ENCODE peak calls at places on chromosomes 4 and X, in nine cellular contexts. D, V, U, F, O, I, R, G and Y are unnamed samples.

GRCh38 chrX:118239471-118239870 is 106.4 kb upstream of the WDR44 start:
- DNase-seq in D (no peak), V (no peak), U (no peak), F (peak), O (no peak), I (no peak), R (no peak), G (no peak), Y (no peak)

GRCh38 chr4:7964459-7964858 is 24.8 kb upstream of the AFAP1 start:
- DNase-seq in D (no peak), V (no peak), U (no peak), F (no peak), O (no peak), I (no peak), R (no peak), G (no peak), Y (no peak)

GRCh38 chr4:125837493-125838238 is 522.9 kb downstream of the FAT4 start:
- DNase-seq in D (no peak), V (no peak), U (no peak), F (no peak), O (no peak), I (no peak), R (no peak), G (no peak), Y (no peak)

GRCh38 chr4:104494161-104494560 is 533 bp downstream of the CXXC4 start:
- DNase-seq in D (no peak), V (no peak), U (no peak), F (peak), O (no peak), I (no peak), R (no peak), G (no peak), Y (no peak)

GRCh38 chrX:2514131-2514530 is 13.4 kb upstream of the DHRSX start:
- DNase-seq in D (no peak), V (no peak), U (no peak), F (no peak), O (no peak), I (no peak), R (no peak), G (no peak), Y (no peak)

GRCh38 chr4:8607603-8608481 is 15.3 kb downstream of the CPZ start:
- DNase-seq in D (peak), V (no peak), U (peak), F (peak), O (peak), I (no peak), R (peak), G (no peak), Y (no peak)

GRCh38 chr4:140014284-140014683 is 139.7 kb downstream of the MAML3 start:
- DNase-seq in D (no peak), V (no peak), U (no peak), F (no peak), O (no peak), I (no peak), R (no peak), G (no peak), Y (no peak)

GRCh38 chr4:19437008-19437407 is 814.7 kb upstream of the SLIT2 start:
- DNase-seq in D (no peak), V (no peak), U (no peak), F (no peak), O (no peak), I (no peak), R (no peak), G (no peak), Y (no peak)

GRCh38 chrX:40550069-40550468 is 30.7 kb upstream of the ATP6AP2 start:
- DNase-seq in D (no peak), V (peak), U (no peak), F (peak), O (no peak), I (no peak), R (no peak), G (no peak), Y (no peak)

GRCh38 chrX:110056419-110056818 is 53.5 kb downstream of the TMEM164 start:
- DNase-seq in D (no peak), V (no peak), U (no peak), F (no peak), O (no peak), I (no peak), R (no peak), G (no peak), Y (no peak)

GRCh38 chrX:12975999-12976558 is 1.2 kb downstream of the TMSB4X start:
- DNase-seq in D (no peak), V (peak), U (no peak), F (peak), O (no peak), I (no peak), R (peak), G (peak), Y (peak)